ENCODE peak calls at places on chromosomes 2 and 18, in five cellular contexts. O is astrocyte of the spinal cord, N is MM.1S, Q is heart right ventricle, R is left lung. B is an unnamed sample.

GRCh38 chr2:62873603-62874002 is 168.1 kb downstream of the EHBP1 start:
- DNase-seq in O (no peak), N (no peak), Q (no peak), R (no peak), B (no peak)

GRCh38 chr18:11663630-11664029 is 25.4 kb upstream of the GNAL start:
- DNase-seq in O (no peak), N (no peak), Q (no peak), R (no peak), B (no peak)

GRCh38 chr2:129880971-129881370 is 98.5 kb upstream of the RAB6C start:
- DNase-seq in O (no peak), N (no peak), Q (no peak), R (no peak), B (no peak)

GRCh38 chr18:51028201-51028805 is 1.7 kb upstream of the SMAD4 start:
- DNase-seq in O (peak; percentile 72), N (no peak), Q (no peak), R (no peak), B (peak; percentile 62)

GRCh38 chr2:43078781-43079755 is 147.3 kb downstream of the ZFP36L2 start:
- DNase-seq in O (peak; percentile 57), N (no peak), Q (no peak), R (no peak), B (peak; percentile 58)

GRCh38 chr18:46733872-46734271 is 23.0 kb downstream of the ST8SIA5 start:
- DNase-seq in O (no peak), N (no peak), Q (no peak), R (no peak), B (no peak)

GRCh38 chr18:48589797-48590519 is 51.1 kb downstream of the CTIF start:
- DNase-seq in O (no peak), N (no peak), Q (peak; percentile 77), R (no peak), B (no peak)

GRCh38 chr2:240959941-240960308 is 38.5 kb upstream of the SNED1 start:
- DNase-seq in O (no peak), N (no peak), Q (no peak), R (peak; percentile 31), B (no peak)

GRCh38 chr18:61569176-61569892 is 236.1 kb downstream of the CDH20 start:
- DNase-seq in O (peak; percentile 80), N (no peak), Q (peak; percentile 46), R (no peak), B (peak; percentile 47)

GRCh38 chr2:125227843-125228392 is 1202.8 kb downstream of the CNTNAP5 start:
- DNase-seq in O (no peak), N (peak; percentile 8), Q (no peak), R (no peak), B (no peak)

GRCh38 chr2:172106128-172106961 is 3.6 kb upstream of the DLX2 start:
- DNase-seq in O (no peak), N (peak; percentile 30), Q (no peak), R (no peak), B (peak; percentile 35)
- TF ChIP-seq CTCF in O (peak; percentile 50), N (peak; percentile 42), Q (peak; percentile 40), R (peak; percentile 13), B (peak; percentile 44)

DNA sequence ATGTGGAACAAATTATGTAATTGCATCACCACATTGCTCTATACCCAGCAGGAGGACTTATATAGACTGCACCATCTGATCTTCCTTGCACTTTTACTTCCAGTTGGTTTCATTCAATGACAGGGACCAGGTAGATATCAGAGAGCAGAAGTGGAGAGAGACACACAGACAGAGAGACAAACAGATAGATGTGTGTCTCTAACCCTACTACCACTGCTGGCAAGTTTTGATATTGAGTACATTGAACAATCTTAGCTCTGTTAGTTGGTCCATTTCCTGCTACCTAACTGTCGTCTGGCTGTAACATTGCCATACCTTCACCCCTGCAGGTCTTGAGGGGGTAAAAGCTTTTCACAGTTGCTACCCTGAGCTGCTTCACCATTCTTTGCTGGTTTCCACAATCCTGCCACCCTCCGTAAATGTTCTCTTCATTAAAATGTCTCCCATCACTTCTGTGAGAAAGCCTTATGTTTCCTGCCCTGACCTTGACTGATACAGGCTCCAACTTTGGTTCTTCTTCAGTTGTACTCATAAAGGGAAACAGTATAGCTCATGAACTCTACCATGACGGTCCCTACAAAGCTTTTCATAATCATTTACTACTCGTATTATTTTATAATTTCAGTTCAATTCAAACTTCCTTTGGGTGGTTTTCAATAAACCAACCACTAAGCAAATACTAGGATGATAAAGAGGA is 62.3 kb upstream of the ITGA4 start:
- DNase-seq in O (no peak), N (no peak), Q (no peak), R (no peak), B (no peak)
- H3K4me3 ChIP-seq in O (no peak overlapping the region), N (no peak overlapping the region), Q (no peak overlapping the region), R (no peak overlapping the region), B (no peak overlapping the region)

GRCh38 chr2:237126519-237126918 is 40.8 kb downstream of the COPS8 start:
- DNase-seq in O (no peak), N (no peak), Q (peak; percentile 15), R (no peak), B (no peak)

GRCh38 chr2:237125967-237126366 is 40.3 kb downstream of the COPS8 start:
- DNase-seq in O (no peak), N (no peak), Q (no peak), R (no peak), B (no peak)

GRCh38 chr2:237129625-237130263 is 44.1 kb downstream of the COPS8 start:
- DNase-seq in O (no peak), N (no peak), Q (no peak), R (no peak), B (no peak)

GRCh38 chr2:237128845-237129592 is 43.3 kb downstream of the COPS8 start:
- DNase-seq in O (no peak), N (no peak), Q (no peak), R (no peak), B (no peak)

DNA sequence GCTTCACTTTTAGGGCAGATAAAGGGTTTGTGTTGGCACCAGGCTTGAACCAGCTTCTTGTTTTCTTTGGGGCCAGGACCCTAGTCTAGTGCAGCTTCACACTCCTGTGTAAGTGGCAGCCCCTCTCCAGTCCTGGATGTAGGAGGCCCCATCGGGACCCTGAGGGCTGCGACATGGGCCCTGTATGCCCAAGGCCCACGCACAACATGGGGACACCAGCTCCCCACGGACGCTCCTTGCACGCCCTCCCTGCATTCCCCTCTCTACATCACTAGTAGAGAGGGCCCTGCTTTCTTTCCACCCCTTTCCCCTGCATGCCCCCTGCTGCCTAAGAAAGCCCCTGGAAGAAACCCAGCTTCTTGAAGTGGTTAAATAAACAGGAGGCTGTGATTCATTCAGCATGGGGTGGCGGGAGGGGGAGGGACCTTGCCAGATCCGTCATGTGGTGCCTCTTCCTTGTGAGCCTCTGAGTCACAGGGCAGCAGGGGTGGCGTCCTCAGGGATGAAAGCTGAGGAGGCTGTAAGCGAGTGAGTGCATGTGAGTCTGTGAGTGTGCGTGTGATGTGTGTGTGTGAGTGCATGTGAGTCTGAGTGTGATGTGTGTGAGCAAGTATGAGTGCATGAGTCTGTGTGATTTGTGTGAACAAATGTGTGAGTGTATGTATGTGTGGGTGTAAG is 42.5 kb downstream of the COPS8 start:
- DNase-seq in O (peak; percentile 100), N (no peak), Q (peak; percentile 82), R (peak; percentile 93), B (peak; percentile 100)
- TF ChIP-seq CTCF in O (peak; percentile 17), N (no peak), Q (no peak), R (no peak), B (peak; percentile 36)

DNA sequence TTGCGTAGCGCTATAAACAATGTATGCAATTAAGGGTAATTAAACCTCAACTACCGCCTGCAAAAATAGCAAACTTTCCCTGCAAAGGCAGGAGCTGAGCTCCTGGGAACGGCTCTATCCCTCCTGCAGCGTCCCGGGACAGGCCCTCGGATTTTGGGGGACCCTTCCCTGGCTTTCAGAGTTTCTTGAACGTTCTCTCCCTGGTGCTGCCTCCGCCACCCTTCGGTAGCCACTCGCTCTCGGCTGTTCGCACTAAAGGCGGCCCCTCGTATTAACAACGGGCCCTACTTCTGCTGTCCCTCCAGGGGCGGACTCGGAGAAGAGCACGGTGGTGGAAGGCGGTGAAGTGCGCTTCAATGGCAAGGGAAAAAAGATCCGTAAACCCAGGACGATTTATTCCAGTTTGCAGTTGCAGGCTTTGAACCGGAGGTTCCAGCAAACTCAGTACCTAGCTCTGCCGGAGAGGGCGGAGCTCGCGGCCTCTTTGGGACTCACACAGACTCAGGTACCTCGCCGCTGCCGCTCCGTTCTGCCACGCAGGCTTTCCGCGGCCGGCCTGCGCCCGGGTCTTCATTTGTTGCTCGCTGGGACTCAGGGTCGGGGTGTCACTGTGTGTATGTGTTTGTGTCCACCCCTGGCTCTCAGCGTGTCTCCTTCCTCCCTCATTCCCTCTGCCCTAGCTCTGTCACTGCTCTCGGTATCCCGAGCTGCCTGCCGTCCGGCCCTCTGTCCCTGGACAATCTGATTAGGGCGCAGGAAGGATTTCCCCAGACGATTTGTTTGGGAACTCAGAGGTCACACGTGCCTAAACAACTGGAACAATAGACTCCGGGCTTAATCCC is 1.3 kb downstream of the DLX1 start:
- DNase-seq in O (no peak), N (no peak), Q (no peak), R (no peak), B (no peak)
- H3K4me3 ChIP-seq in O (no peak overlapping the region), N (no peak overlapping the region), Q (no peak overlapping the region), R (no peak overlapping the region), B (no peak overlapping the region)

DNA sequence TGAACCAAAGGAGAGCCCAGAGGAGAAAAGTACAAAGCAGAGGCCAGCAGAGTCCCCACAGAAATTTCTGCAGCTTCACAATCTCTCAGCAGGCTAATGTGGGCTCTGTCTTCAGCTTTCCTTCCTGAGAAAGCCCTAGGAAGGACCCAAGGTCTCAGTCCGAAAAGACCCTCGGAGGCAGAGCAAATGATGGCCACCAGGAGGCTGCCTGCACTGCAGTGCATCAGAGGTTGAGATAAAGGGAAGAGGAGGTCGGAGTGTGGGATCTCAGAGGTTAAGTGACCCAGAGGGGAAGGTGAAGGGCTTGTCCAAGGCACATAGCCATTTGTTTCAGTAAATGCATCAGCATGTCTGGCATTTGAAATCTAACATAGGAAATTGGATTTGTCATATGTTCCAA is 299.1 kb upstream of the SLC14A2 start:
- DNase-seq in O (no peak), N (no peak), Q (no peak), R (no peak), B (no peak)
- TF ChIP-seq CTCF in O (no peak), N (no peak), Q (no peak), R (no peak), B (no peak)

B was measured in fibroblast of mammary gland.